ENCODE peak calls at places on chromosomes 1 and 21, in nine cellular contexts. P is astrocyte of the cerebellum, K is tibial artery, V is astrocyte of the spinal cord, O is breast epithelium, G is mammary epithelial cell, Z is nephron progenitor cell, L is epithelial cell of esophagus, X is neural progenitor cell. E is an unnamed sample.

GRCh38 chr1:27605300-27605766 is 1.4 kb upstream of the AHDC1 start:
- DNase-seq in P (no peak), K (no peak), V (no peak), O (no peak), G (no peak), Z (no peak), L (no peak), X (no peak), E (no peak)

GRCh38 chr1:40844079-40844478 is 18.1 kb downstream of the CITED4 start:
- DNase-seq in P (no peak), K (no peak), V (no peak), O (no peak), G (no peak), Z (no peak), L (no peak), X (no peak), E (no peak)

GRCh38 chr21:34888569-34889286 is 160.4 kb downstream of the RUNX1 start:
- DNase-seq in P (peak), K (peak), V (peak), O (peak), G (peak), Z (peak), L (peak), X (peak), E (peak)

GRCh38 chr1:205709059-205709398 is 28.7 kb upstream of the SLC45A3 start:
- DNase-seq in P (peak), K (no peak), V (peak), O (no peak), G (no peak), Z (no peak), L (no peak), X (no peak), E (no peak)

GRCh38 chr21:45499970-45500575 is 42.2 kb downstream of the SLC19A1 start:
- DNase-seq in P (no peak), K (no peak), V (no peak), O (no peak), G (no peak), Z (no peak), L (no peak), X (no peak), E (no peak)

GRCh38 chr1:158362501-158362900 is 8.8 kb downstream of the CD1E start:
- DNase-seq in P (no peak), K (no peak), V (no peak), O (no peak), G (no peak), Z (no peak), L (no peak), X (no peak), E (no peak)

GRCh38 chr21:36909901-36910561 is 56.4 kb downstream of the HLCS start:
- DNase-seq in P (peak), K (no peak), V (peak), O (no peak), G (peak), Z (no peak), L (peak), X (no peak), E (no peak)

GRCh38 chr1:96999191-96999590 is 277.6 kb downstream of the PTBP2 start:
- DNase-seq in P (no peak), K (no peak), V (no peak), O (no peak), G (no peak), Z (no peak), L (peak), X (no peak), E (no peak)

DNA sequence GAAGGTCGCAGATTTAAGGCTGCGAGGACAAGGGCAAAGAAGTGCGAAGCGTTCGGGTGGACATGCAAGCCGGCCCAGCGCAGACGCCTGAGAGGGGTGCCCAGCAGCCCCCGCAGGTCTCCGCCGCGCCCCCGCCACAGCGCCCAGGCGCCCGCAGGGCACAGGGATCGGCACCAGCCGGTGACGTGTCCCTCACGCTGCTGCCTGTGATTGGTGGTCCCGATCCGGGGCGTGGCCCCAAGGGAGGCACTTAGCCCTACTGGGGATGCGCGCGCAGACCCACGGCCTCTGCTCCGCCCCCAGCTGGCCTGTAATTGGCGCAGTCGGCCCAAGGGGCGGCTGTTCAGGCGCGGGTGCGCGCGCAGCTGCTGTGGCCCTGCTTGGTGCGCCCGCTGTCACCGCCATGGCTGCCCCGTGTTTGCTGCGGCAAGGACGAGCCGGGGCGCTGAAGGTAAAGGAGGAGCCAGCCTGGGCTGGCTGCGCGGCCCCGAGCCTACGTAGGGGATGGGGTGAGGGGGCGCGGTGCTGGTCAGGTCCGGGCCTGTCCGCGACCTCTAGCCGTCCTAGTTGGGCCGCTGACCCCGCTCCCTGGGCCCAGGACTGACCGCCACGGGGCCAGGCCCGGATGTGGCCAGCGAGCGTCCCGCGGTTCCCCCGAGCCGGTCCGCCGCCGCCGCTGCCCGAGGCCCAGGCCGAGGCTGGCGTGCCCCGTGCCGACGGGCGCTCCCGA is at the start of gene NDUFV3:
- DNase-seq in P (peak), K (peak), V (peak), O (peak), G (peak), Z (peak), L (peak), X (peak), E (peak)
- TF ChIP-seq CTCF in P (no peak), K (no peak), V (no peak), O (no peak), G (no peak), Z (no peak), L (no peak), X (no peak), E (no peak)

DNA sequence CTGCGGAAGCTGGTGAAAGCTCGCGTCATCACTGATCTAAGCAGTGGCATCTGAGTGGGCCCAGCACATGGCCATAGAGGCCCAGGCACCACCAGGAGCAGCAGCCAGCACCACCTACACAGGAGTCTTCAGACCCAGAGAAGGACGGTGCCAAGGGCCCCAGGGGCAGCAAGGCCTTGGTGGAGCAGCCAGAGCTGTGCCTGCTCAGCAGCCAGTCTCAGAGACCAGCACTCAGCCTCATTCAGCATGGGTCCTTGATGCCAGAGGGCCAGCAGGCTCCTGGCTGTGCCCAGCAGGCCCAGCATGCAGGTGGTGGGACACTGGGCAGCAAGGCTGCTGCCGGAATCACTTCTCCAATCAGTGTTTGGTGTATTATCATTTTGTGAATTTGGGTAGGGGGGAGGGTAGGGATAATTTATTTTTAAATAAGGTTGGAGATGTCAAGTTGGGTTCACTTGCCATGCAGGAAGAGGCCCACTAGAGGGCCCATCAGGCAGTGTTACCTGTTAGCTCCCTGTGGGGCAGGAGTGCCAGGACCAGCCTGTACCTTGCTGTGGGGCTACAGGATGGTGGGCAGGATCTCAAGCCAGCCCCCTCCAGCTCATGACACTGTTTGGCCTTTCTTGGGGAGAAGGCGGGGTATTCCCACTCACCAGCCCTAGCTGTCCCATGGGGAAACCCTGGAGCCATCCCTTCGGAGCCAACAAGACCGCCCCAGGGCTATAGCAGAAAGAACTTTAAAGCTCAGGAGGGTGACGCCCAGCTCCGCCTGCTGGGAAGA is 3.2 kb upstream of the ARTN start:
- DNase-seq in P (no peak), K (no peak), V (no peak), O (no peak), G (no peak), Z (no peak), L (peak), X (peak), E (no peak)
- TF ChIP-seq CTCF in P (peak), K (no peak), V (peak), O (no peak), G (peak), Z (peak), L (peak), X (peak), E (peak)

GRCh38 chr1:153400244-153400643 is 9.4 kb upstream of the S100A8 start:
- DNase-seq in P (no peak), K (no peak), V (no peak), O (no peak), G (no peak), Z (no peak), L (peak), X (no peak), E (no peak)
- TF ChIP-seq CTCF in P (no peak), K (no peak), V (no peak), O (no peak), G (no peak), Z (no peak), L (peak), X (peak), E (peak)

GRCh38 chr1:176096015-176096414 is 111.1 kb downstream of the COP1 start:
- DNase-seq in P (no peak), K (no peak), V (no peak), O (no peak), G (no peak), Z (no peak), L (no peak), X (no peak), E (peak)

DNA sequence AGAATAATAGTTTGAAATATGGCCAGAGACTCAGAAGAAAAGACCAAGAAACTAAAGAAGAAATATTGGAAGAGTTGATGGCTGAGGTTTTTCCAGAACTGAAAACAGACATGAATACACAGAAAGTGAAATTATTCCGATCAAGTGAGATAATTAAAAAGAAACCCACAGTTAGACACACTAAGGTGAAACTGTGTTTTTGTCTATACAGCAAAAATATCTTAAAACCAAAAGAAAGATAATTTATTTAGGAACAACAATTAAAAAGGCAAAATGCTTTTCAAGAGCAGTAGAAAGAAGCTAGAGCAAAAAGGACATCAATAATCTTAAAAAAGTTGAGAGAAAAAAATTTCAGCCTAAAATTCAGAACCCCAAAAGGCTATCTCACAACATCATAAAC is 116.3 kb downstream of the COP1 start:
- DNase-seq in P (no peak), K (no peak), V (no peak), O (no peak), G (no peak), Z (no peak), L (no peak), X (no peak), E (no peak)
- TF ChIP-seq CTCF in P (no peak), K (no peak), V (no peak), O (no peak), G (no peak), Z (no peak), L (no peak), X (no peak), E (no peak)

DNA sequence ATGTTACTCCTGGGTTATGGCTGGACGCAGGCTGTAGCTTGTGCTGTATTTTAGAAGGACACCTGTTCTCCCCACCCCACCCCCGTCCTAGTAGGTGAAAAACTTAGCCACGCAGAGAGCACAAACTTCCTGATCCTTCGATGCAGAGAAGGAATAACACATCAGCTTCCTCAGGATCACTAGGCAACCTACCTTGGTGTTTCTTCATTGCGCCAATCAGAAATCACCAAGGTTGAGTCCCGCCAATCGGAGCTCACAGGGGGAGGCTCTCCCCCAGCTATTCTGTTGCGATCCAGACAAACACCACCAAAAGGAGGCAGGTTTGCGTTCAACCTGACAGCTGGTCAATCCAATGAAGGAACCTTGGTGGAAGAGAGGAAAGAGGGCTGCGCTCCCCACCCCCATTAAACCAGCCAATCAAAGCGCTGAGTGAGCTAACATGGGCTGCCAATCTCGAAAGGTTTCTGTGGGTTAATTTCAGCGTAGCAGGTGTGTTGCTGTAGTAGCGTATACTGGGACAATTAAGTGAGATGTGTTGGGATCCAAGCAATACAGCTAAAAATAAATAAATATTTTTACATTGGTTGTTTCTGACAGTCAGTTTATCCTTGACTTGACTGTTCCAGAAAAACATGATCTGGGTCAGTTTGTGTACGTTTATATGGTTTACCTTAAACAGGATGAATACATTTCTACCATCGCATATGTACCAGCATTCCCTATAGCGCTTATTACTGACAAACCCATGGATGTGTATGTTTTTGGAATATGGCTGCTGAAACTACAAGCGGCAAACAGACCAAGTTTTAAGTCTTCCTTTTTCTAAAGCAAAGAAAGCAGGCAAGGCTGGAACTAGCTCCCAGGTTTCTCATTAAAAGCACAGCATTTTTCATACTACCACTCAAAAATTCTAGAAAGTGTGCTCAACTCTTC is at the start of gene GOLPH3L:
- DNase-seq in P (peak), K (peak), V (peak), O (peak), G (peak), Z (peak), L (peak), X (peak), E (peak)
- TF ChIP-seq CTCF in P (peak), K (no peak), V (peak), O (no peak), G (no peak), Z (no peak), L (peak), X (no peak), E (no peak)

GRCh38 chr1:209549384-209550001 is 34.0 kb upstream of the CAMK1G start:
- DNase-seq in P (no peak), K (no peak), V (no peak), O (no peak), G (no peak), Z (peak), L (no peak), X (peak), E (no peak)
- TF ChIP-seq CTCF in P (peak), K (no peak), V (peak), O (no peak), G (no peak), Z (peak), L (no peak), X (peak), E (peak)

DNA sequence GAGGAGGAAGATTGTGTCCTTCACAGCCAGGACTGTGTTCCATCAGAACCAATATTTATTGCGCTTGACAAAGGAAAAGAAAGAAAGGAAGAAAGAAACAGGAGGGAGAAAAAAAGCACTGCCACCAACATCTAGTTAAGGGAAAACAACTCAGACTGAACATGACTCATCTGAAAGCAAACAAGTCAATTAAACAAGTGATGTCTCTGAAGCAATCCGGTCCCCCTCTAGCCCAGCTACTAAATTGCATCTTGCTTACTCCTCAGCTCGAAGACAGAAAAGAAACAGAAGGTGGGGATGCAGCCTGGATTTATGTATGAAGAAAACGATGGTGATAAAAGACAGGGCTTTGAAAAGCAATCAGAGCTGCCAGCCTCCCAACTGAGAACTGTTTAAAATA is 188.2 kb downstream of the OMA1 start:
- DNase-seq in P (no peak), K (no peak), V (peak), O (no peak), G (no peak), Z (no peak), L (peak), X (no peak), E (no peak)
- TF ChIP-seq CTCF in P (no peak), K (no peak), V (no peak), O (no peak), G (no peak), Z (no peak), L (no peak), X (no peak), E (no peak)

GRCh38 chr1:109689844-109690405 is 2.3 kb downstream of the GSTM1 start:
- DNase-seq in P (no peak), K (no peak), V (no peak), O (no peak), G (no peak), Z (no peak), L (no peak), X (no peak), E (no peak)

GRCh38 chr1:109691762-109692161 is 4.1 kb downstream of the GSTM1 start:
- DNase-seq in P (no peak), K (no peak), V (no peak), O (no peak), G (no peak), Z (no peak), L (no peak), X (no peak), E (no peak)

DNA sequence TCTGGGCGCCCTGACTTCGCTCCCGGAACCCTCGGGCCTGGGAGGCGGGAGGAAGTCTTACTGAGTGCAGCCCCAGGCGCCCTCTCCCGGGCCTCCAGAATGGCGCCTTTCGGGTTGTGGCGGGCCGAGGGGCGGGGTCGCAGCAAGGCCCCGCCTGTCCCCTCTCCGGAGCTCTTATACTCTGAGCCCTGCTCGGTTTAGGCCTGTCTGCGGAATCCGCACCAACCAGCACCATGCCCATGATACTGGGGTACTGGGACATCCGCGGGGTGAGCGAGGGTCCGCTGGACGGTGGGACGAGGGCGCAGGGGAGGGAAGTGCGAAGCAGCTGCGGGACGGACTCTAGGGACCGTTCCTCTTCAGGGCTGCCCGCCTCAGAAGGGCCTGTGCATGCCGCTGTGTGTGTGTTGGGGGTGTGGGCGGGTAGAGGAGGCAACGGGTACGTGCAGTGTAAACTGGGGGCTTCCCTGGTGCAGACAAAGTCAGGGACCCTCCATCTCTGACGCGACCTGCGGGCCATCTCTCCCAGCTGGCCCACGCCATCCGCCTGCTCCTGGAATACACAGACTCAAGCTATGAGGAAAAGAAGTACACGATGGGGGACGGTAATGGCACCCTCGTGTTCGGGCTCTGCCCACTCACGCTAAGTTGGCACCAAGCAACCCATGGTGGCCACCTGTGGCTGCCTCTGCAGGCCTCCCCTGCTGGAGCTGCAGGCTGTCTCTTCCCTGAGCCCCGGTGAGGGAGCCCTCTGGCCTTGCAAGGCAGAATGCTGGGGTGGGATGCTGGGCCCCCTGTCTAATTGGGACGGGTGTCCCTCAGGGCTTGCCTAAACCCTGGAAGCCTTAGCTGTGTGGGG is at the start of gene GSTM1:
- DNase-seq in P (peak), K (no peak), V (peak), O (no peak), G (peak), Z (peak), L (no peak), X (peak), E (no peak)
- TF ChIP-seq CTCF in P (peak), K (no peak), V (peak), O (no peak), G (no peak), Z (no peak), L (no peak), X (peak), E (no peak)

GRCh38 chr1:119338004-119338403 is 30.6 kb upstream of the HAO2 start:
- DNase-seq in P (no peak), K (no peak), V (no peak), O (no peak), G (no peak), Z (no peak), L (no peak), X (no peak), E (no peak)

GRCh38 chr1:119340861-119341261 is 27.7 kb upstream of the HAO2 start:
- DNase-seq in P (no peak), K (no peak), V (no peak), O (no peak), G (no peak), Z (no peak), L (no peak), X (no peak), E (no peak)

GRCh38 chr1:119345398-119345797 is 23.2 kb upstream of the HAO2 start:
- DNase-seq in P (no peak), K (no peak), V (no peak), O (no peak), G (no peak), Z (no peak), L (no peak), X (no peak), E (no peak)

GRCh38 chr1:119338757-119339156 is 29.8 kb upstream of the HAO2 start:
- DNase-seq in P (no peak), K (no peak), V (no peak), O (no peak), G (no peak), Z (no peak), L (no peak), X (no peak), E (no peak)

GRCh38 chr1:119341372-119341947 is 27.1 kb upstream of the HAO2 start:
- DNase-seq in P (no peak), K (no peak), V (no peak), O (no peak), G (no peak), Z (no peak), L (peak), X (no peak), E (no peak)
- TF ChIP-seq CTCF in P (no peak), K (no peak), V (no peak), O (no peak), G (no peak), Z (no peak), L (no peak), X (no peak), E (no peak)